ENCODE peak calls at places on chromosome 16, in eight cellular contexts. V is HCT116, W is endothelial cell of umbilical vein, B is GM12878, O is SK-N-MC, Q is HepG2, N is H1, Z is K562. G is an unnamed sample.

GRCh38 chr16:79037429-79038373 is 562.8 kb downstream of the MAF start:
- DNase-seq in V (no peak), W (no peak), B (no peak), O (no peak), Q (peak), N (no peak), Z (no peak), G (no peak)

GRCh38 chr16:62034236-62035114 is 1.8 kb downstream of the CDH8 start:
- DNase-seq in V (no peak), W (no peak), B (no peak), O (no peak), Q (no peak), N (no peak), Z (no peak), G (peak)

GRCh38 chr16:27759301-27759871 is 209.4 kb downstream of the KATNIP start:
- DNase-seq in V (no peak), W (peak), B (no peak), O (no peak), Q (no peak), N (no peak), Z (no peak), G (no peak)

GRCh38 chr16:74868501-74868900 is 93.9 kb upstream of the FA2H start:
- DNase-seq in V (no peak), W (peak), B (no peak), O (no peak), Q (peak), N (no peak), Z (no peak), G (peak)

GRCh38 chr16:1610841-1611653 is 825 bp downstream of the IFT140 start:
- DNase-seq in V (no peak), W (no peak), B (no peak), O (no peak), Q (no peak), N (no peak), Z (no peak), G (no peak)

GRCh38 chr16:15592324-15592723 is 50.6 kb downstream of the MARF1 start:
- DNase-seq in V (no peak), W (no peak), B (no peak), O (no peak), Q (no peak), N (no peak), Z (no peak), G (no peak)

GRCh38 chr16:81445143-81445922 is 725 bp downstream of the CMIP start:
- DNase-seq in V (no peak), W (peak), B (no peak), O (no peak), Q (no peak), N (peak), Z (peak), G (peak)

GRCh38 chr16:53626161-53626560 is 77.5 kb downstream of the RPGRIP1L start:
- DNase-seq in V (no peak), W (peak), B (no peak), O (no peak), Q (no peak), N (no peak), Z (no peak), G (no peak)

GRCh38 chr16:80682435-80683070 is 121.8 kb downstream of the CDYL2 start:
- DNase-seq in V (no peak), W (no peak), B (no peak), O (no peak), Q (no peak), N (no peak), Z (no peak), G (no peak)

GRCh38 chr16:48117217-48118105 is 38.3 kb downstream of the ABCC12 start:
- DNase-seq in V (peak), W (peak), B (no peak), O (no peak), Q (peak), N (peak), Z (peak), G (peak)

GRCh38 chr16:55373489-55373832 is 49.5 kb downstream of the IRX6 start:
- DNase-seq in V (no peak), W (no peak), B (no peak), O (no peak), Q (no peak), N (no peak), Z (no peak), G (no peak)

GRCh38 chr16:4388275-4389021 is 16.8 kb downstream of the VASN start:
- DNase-seq in V (no peak), W (no peak), B (no peak), O (no peak), Q (no peak), N (peak), Z (no peak), G (peak)

GRCh38 chr16:22646948-22647556 is 136.4 kb downstream of the NPIPB5 start:
- DNase-seq in V (no peak), W (no peak), B (no peak), O (no peak), Q (no peak), N (no peak), Z (no peak), G (no peak)

GRCh38 chr16:66899310-66899944 is 19.1 kb downstream of the PDP2 start:
- DNase-seq in V (no peak), W (no peak), B (no peak), O (no peak), Q (no peak), N (no peak), Z (no peak), G (no peak)

GRCh38 chr16:729768-730665 is 3.1 kb downstream of the HAGHL start:
- DNase-seq in V (no peak), W (no peak), B (no peak), O (no peak), Q (no peak), N (no peak), Z (no peak), G (no peak)

GRCh38 chr16:27811881-27812280 is 251.6 kb downstream of the GSG1L start:
- DNase-seq in V (no peak), W (no peak), B (no peak), O (no peak), Q (no peak), N (no peak), Z (no peak), G (no peak)

GRCh38 chr16:13885700-13886099 is 34.3 kb upstream of the ERCC4 start:
- DNase-seq in V (no peak), W (no peak), B (no peak), O (no peak), Q (peak), N (no peak), Z (no peak), G (no peak)

GRCh38 chr16:13883881-13884280 is 36.1 kb upstream of the ERCC4 start:
- DNase-seq in V (no peak), W (no peak), B (no peak), O (no peak), Q (no peak), N (no peak), Z (no peak), G (no peak)

GRCh38 chr16:13883266-13883665 is 36.7 kb upstream of the ERCC4 start:
- DNase-seq in V (no peak), W (no peak), B (no peak), O (no peak), Q (no peak), N (no peak), Z (no peak), G (no peak)
- TF ChIP-seq POLR2AphosphoS5 in V (no peak), W (no peak), B (no peak), O (no peak), Q (no peak), N (no peak), Z (no peak), G (no peak)

GRCh38 chr16:49855822-49856740 is at the start of gene ZNF423:
- DNase-seq in V (no peak), W (peak), B (no peak), O (no peak), Q (no peak), N (no peak), Z (no peak), G (peak)
- TF ChIP-seq EZH2 in V (no peak), W (no peak), B (no peak), O (no peak), Q (no peak), N (no peak), Z (no peak), G (no peak)

GRCh38 chr16:29909398-29909797 is 9.1 kb downstream of the ASPHD1 start:
- DNase-seq in V (no peak), W (no peak), B (no peak), O (no peak), Q (no peak), N (no peak), Z (no peak), G (no peak)
- TF ChIP-seq POLR2AphosphoS5 in V (no peak), W (no peak), B (no peak), O (no peak), Q (no peak), N (no peak), Z (no peak), G (no peak)

DNA sequence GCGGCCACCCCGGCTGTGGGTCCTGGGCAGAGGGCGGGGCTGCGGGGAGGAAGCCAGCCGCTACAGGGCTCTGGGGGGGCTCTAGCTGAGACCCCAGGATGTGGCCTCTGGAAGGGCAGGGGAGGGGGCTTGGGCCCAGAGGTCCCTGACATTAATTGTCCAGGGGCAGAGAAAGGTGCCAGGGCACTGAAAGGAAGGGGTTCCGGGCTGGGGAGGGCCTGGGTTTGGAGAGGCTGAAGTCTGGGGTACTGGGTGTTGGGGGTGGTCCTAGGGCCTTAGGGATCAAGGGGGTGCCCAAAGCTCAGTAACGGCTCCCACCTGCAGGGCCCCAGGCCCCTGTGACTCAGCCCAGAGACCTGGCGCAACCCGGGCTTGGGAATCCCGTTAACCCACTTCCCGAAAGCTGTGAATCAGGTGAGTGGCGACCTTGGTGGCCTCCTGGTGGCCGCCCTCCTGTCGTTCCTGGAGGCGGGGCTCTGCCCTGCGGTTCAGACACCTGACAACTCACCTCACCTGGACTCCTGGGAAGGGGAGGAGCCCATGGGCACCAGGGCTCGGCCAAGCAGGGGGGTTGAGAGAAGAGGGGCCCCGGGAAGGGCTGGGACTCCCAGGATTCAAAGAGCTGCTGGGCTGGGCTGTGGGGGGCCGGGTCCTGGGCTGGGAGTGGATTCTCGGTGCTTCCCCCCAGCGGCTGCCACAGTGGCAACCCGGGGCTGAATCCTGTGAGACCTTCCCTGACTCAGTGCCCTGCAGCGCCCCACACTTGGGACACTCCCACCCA is 465 bp upstream of the PRSS22 start:
- DNase-seq in V (peak), W (no peak), B (no peak), O (no peak), Q (no peak), N (peak), Z (no peak), G (peak)
- TF ChIP-seq EZH2 in V (no peak), W (peak), B (no peak), O (no peak), Q (no peak), N (no peak), Z (no peak), G (no peak)

GRCh38 chr16:68309798-68310197 is 948 bp downstream of the SLC7A6OS start:
- DNase-seq in V (no peak), W (no peak), B (no peak), O (no peak), Q (no peak), N (no peak), Z (no peak), G (no peak)

GRCh38 chr16:68311316-68311620 is 449 bp downstream of the PRMT7 start:
- DNase-seq in V (no peak), W (no peak), B (no peak), O (no peak), Q (peak), N (no peak), Z (no peak), G (peak)

GRCh38 chr16:68310441-68311315 is at the start of the genes PRMT7 and SLC7A6OS:
- DNase-seq in V (peak), W (peak), B (peak), O (no peak), Q (peak), N (peak), Z (peak), G (peak)

GRCh38 chr16:68313116-68313515 is 2.3 kb downstream of the PRMT7 start:
- DNase-seq in V (no peak), W (no peak), B (no peak), O (no peak), Q (no peak), N (no peak), Z (no peak), G (no peak)
- TF ChIP-seq POLR2AphosphoS5 in V (no peak), W (no peak), B (no peak), O (no peak), Q (no peak), N (no peak), Z (no peak), G (no peak)

G was measured in GM23338.